ENCODE peak calls at places on chromosomes 4 and X, in four cellular contexts. Q is H9, L is mesendoderm, J is H1. N is an unnamed sample.

GRCh38 chrX:131727778-131728177 is 183.9 kb downstream of the OR13H1 start:
- DNase-seq in Q (no peak), L (no peak), J (no peak), N (no peak)

GRCh38 chr4:82975792-82976191 is 34.8 kb downstream of the LIN54 start:
- DNase-seq in Q (no peak), L (no peak), J (no peak), N (peak)

GRCh38 chrX:18210470-18210869 is 10.2 kb downstream of the BEND2 start:
- DNase-seq in Q (no peak), L (peak), J (no peak), N (peak)

GRCh38 chr4:833731-834367 is 7.9 kb upstream of the CPLX1 start:
- DNase-seq in Q (no peak), L (no peak), J (no peak), N (no peak)

GRCh38 chrX:23959781-23960180 is 52.0 kb downstream of the CXorf58 start:
- DNase-seq in Q (no peak), L (no peak), J (no peak), N (no peak)

GRCh38 chr4:8818063-8818881 is 53.4 kb downstream of the HMX1 start:
- DNase-seq in Q (peak), L (no peak), J (peak), N (no peak)

GRCh38 chr4:3407930-3408792 is 33.6 kb upstream of the HGFAC start:
- DNase-seq in Q (peak), L (no peak), J (no peak), N (no peak)

GRCh38 chr4:138218976-138219375 is 23.2 kb downstream of the SLC7A11 start:
- DNase-seq in Q (no peak), L (no peak), J (no peak), N (no peak)

GRCh38 chr4:101264550-101264949 is 82.8 kb downstream of the PPP3CA start:
- DNase-seq in Q (no peak), L (no peak), J (no peak), N (no peak)

GRCh38 chr4:82780398-82781231 is 18.0 kb downstream of the SCD5 start:
- DNase-seq in Q (peak), L (no peak), J (no peak), N (peak)

GRCh38 chr4:140266958-140267568 is 106.4 kb upstream of the SCOC start:
- DNase-seq in Q (no peak), L (no peak), J (no peak), N (peak)

GRCh38 chrX:104253567-104254441 is 929 bp downstream of the ESX1 start:
- DNase-seq in Q (peak), L (peak), J (peak), N (no peak)

GRCh38 chr4:135250040-135250439 is 1048.5 kb upstream of the PABPC4L start:
- DNase-seq in Q (no peak), L (peak), J (no peak), N (no peak)

GRCh38 chr4:6594826-6595355 is 19.9 kb downstream of the MAN2B2 start:
- DNase-seq in Q (no peak), L (no peak), J (no peak), N (peak)

GRCh38 chr4:176642472-176642871 is 150.2 kb downstream of the VEGFC start:
- DNase-seq in Q (peak), L (peak), J (no peak), N (no peak)

DNA sequence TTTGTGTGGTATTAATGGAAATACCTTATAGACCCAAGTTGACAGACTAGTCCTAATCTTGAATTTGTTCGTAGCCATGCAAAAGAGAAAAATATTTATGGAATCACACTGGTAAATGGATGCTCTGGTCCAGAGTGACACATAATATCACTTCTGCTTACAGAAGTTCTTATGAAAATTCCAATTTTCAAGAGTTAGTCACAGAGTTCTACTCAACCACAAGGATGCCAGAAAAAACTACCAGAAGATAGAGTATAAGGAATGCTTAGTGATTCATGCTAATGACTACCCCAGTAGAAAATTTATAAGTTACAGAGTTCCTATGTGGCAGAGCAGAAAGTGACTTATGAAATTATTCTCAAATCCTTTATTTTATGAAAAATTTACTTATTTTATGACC is 1384.8 kb downstream of the FAM133A start:
- DNase-seq in Q (no peak), L (no peak), J (no peak), N (peak)
- H4K5ac ChIP-seq in Q (no peak), L (no peak), J (no peak), N (no peak)

GRCh38 chr4:84958434-84958833 is 8.1 kb downstream of the WDFY3 start:
- DNase-seq in Q (no peak), L (peak), J (no peak), N (no peak)

GRCh38 chr4:84956014-84956413 is 10.5 kb downstream of the WDFY3 start:
- DNase-seq in Q (no peak), L (peak), J (no peak), N (no peak)

GRCh38 chr4:84962102-84962501 is 4.4 kb downstream of the WDFY3 start:
- DNase-seq in Q (no peak), L (no peak), J (no peak), N (no peak)

GRCh38 chr4:84955168-84955567 is 11.3 kb downstream of the WDFY3 start:
- DNase-seq in Q (no peak), L (no peak), J (no peak), N (no peak)

DNA sequence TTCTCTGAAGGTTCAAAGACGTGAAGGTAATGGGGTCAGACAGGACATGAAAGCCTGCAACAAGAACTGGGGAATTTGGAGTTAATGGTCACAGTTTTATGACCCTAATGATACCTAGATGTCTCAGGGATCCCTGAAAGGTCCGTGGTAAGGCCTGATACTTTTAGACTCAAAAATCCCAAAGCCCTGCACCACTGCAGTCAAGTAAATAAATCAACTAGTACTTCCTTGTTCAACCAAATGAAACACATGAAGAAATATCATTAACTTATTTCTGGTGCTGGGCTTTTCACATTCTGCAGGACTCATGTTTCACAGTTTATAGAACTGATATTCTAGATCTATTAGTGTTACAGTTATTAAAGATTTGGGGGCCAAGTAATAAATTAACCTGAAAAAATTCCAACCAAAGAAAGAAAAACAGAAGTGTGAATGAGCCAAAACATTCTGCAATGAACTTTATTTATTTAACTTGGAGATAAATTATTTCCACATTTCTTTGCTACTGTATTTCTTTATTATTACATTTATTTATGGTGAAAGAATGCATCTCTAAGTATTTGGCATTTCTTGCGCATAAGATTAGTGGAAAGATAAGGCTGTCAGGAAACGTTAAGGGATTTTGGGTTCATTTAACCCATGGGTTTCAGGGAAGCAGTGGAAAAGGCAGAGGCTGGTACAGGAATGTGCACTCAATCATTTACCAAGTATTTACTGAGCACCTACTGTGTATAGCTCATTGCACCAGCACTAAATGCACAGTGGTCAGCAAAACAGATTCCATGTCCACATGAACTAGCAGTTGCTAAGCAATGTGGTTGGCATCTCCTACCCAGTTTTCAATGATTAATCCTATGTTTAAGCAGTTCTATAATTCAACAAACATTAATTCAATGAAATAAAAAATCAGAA is 8.7 kb downstream of the WDFY3 start:
- DNase-seq in Q (no peak), L (peak), J (no peak), N (no peak)
- H4K5ac ChIP-seq in Q (no peak), L (no peak), J (no peak), N (no peak)

GRCh38 chrX:110282922-110283321 is 35.0 kb downstream of the AMMECR1 start:
- DNase-seq in Q (no peak), L (no peak), J (no peak), N (no peak)

GRCh38 chrX:110280954-110281353 is 36.9 kb downstream of the AMMECR1 start:
- DNase-seq in Q (no peak), L (no peak), J (no peak), N (peak)

GRCh38 chrX:110286126-110286525 is 31.8 kb downstream of the AMMECR1 start:
- DNase-seq in Q (no peak), L (no peak), J (no peak), N (peak)

GRCh38 chrX:110281377-110281776 is 36.5 kb downstream of the AMMECR1 start:
- DNase-seq in Q (no peak), L (no peak), J (no peak), N (no peak)

DNA sequence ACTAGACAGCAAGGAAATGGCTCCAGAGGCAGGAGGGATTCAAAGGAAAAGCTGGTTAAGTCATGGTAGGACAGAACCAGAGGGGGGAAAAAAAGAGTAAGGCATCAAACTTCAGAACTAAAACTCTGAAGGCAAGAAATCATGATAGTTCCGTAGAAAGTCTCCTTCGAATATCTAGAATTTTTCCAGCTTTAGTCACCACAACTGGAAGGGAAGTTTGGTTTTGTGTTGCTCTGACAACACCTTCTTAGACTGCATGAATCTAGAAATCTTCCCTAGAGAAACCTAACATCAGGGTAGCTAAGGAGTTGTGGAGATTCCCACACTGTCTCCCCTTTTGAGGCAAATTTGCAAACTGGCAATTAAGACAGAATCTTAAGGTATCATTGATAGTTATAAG is 33.7 kb downstream of the AMMECR1 start:
- DNase-seq in Q (no peak), L (peak), J (no peak), N (peak)
- H4K5ac ChIP-seq in Q (no peak), L (no peak), J (no peak), N (peak)

GRCh38 chr4:117577686-117578085 is 456.6 kb upstream of the NDST3 start:
- DNase-seq in Q (no peak), L (peak), J (no peak), N (no peak)
- H4K5ac ChIP-seq in Q (no peak), L (no peak), J (no peak), N (no peak)

GRCh38 chrX:39718951-39719350 is 378.8 kb downstream of the BCOR start:
- DNase-seq in Q (no peak), L (no peak), J (no peak), N (no peak)
- H4K5ac ChIP-seq in Q (no peak), L (no peak), J (no peak), N (no peak)

GRCh38 chr4:94430416-94430815 is 21.3 kb upstream of the PDLIM5 start:
- DNase-seq in Q (no peak), L (no peak), J (no peak), N (no peak)
- H4K5ac ChIP-seq in Q (no peak), L (no peak), J (no peak), N (no peak)